ENCODE peak calls at places on chromosome 16, in seven cellular contexts. Z is T-helper 17 cell; O is LHCN-M2; W is activated CD4-positive, alpha-beta T cell treated with anti-CD3 and anti-CD28 coated beads, Interleukin-2, amount 10 ng/mL, durations not matched to agents 7 days and 5 days; M is progenitor cell of endocrine pancreas; X is fibroblast of lung; D is anterior cingulate cortex. S is an unnamed sample.

GRCh38 chr16:27225536-27226360 is 22.4 kb downstream of the KDM8 start:
- DNase-seq in Z (no peak), O (no peak), W (no peak), M (no peak), X (no peak), D (no peak), S (no peak)

GRCh38 chr16:48231675-48232214 is 12.4 kb upstream of the LONP2 start:
- DNase-seq in Z (no peak), O (peak), W (peak), M (no peak), X (peak), D (no peak), S (peak)

GRCh38 chr16:165539-166374 is at the start of gene HBM:
- DNase-seq in Z (no peak), O (no peak), W (no peak), M (no peak), X (no peak), D (no peak), S (no peak)

GRCh38 chr16:74480150-74481029 is 59.1 kb upstream of the CLEC18B start:
- DNase-seq in Z (no peak), O (peak), W (no peak), M (no peak), X (peak), D (no peak), S (no peak)

GRCh38 chr16:68309798-68310197 is 948 bp downstream of the SLC7A6OS start:
- DNase-seq in Z (no peak), O (no peak), W (peak), M (no peak), X (no peak), D (no peak), S (no peak)

GRCh38 chr16:12781777-12782176 is 21.9 kb downstream of the CPPED1 start:
- DNase-seq in Z (no peak), O (no peak), W (peak), M (no peak), X (no peak), D (no peak), S (no peak)

GRCh38 chr16:80631581-80631980 is 90.8 kb downstream of the DYNLRB2 start:
- DNase-seq in Z (no peak), O (no peak), W (no peak), M (no peak), X (no peak), D (no peak), S (no peak)

GRCh38 chr16:76195648-76196047 is 81.6 kb upstream of the CNTNAP4 start:
- DNase-seq in Z (no peak), O (no peak), W (no peak), M (no peak), X (no peak), D (no peak), S (no peak)

GRCh38 chr16:21033707-21034106 is 116.9 kb downstream of the DNAH3 start:
- DNase-seq in Z (no peak), O (peak), W (no peak), M (no peak), X (no peak), D (no peak), S (no peak)

GRCh38 chr16:80200079-80200478 is 340.7 kb upstream of the DYNLRB2 start:
- DNase-seq in Z (no peak), O (no peak), W (no peak), M (no peak), X (no peak), D (no peak), S (no peak)

GRCh38 chr16:12305847-12306246 is 329.3 kb downstream of the SNX29 start:
- DNase-seq in Z (no peak), O (no peak), W (no peak), M (no peak), X (no peak), D (no peak), S (no peak)

GRCh38 chr16:50371936-50372595 is 3.3 kb upstream of the BRD7 start:
- DNase-seq in Z (no peak), O (no peak), W (no peak), M (no peak), X (peak), D (peak), S (no peak)

GRCh38 chr16:4263504-4264436 is 9.1 kb downstream of the TFAP4 start:
- DNase-seq in Z (no peak), O (no peak), W (no peak), M (no peak), X (peak), D (no peak), S (peak)

GRCh38 chr16:30659507-30660423 is 1.5 kb downstream of the FBRS start:
- DNase-seq in Z (peak), O (peak), W (peak), M (no peak), X (peak), D (no peak), S (no peak)

GRCh38 chr16:15857779-15858560 is 1.1 kb upstream of the MYH11 start:
- DNase-seq in Z (no peak), O (no peak), W (no peak), M (peak), X (peak), D (peak), S (peak)

GRCh38 chr16:31487720-31488629 is 5.1 kb downstream of the SLC5A2 start:
- DNase-seq in Z (peak), O (peak), W (peak), M (peak), X (peak), D (no peak), S (peak)

GRCh38 chr16:23414731-23415130 is 38.3 kb downstream of the COG7 start:
- DNase-seq in Z (no peak), O (no peak), W (no peak), M (no peak), X (no peak), D (no peak), S (no peak)

GRCh38 chr16:66601471-66601870 is 3.0 kb upstream of the CMTM3 start:
- DNase-seq in Z (no peak), O (no peak), W (no peak), M (no peak), X (no peak), D (no peak), S (no peak)

GRCh38 chr16:19102187-19102872 is 11.4 kb upstream of the ITPRIPL2 start:
- DNase-seq in Z (no peak), O (no peak), W (no peak), M (no peak), X (no peak), D (no peak), S (no peak)

GRCh38 chr16:89104303-89104702 is 10.7 kb downstream of the ACSF3 start:
- DNase-seq in Z (no peak), O (no peak), W (no peak), M (no peak), X (no peak), D (no peak), S (no peak)

GRCh38 chr16:19434584-19434983 is 16.9 kb downstream of the TMC5 start:
- DNase-seq in Z (no peak), O (no peak), W (no peak), M (no peak), X (no peak), D (no peak), S (no peak)

GRCh38 chr16:67236551-67237395 is 9.8 kb downstream of the TMEM208 start:
- DNase-seq in Z (peak), O (peak), W (peak), M (no peak), X (peak), D (no peak), S (peak)

GRCh38 chr16:68059804-68060203 is 25.4 kb upstream of the NFATC3 start:
- DNase-seq in Z (no peak), O (no peak), W (peak), M (no peak), X (no peak), D (no peak), S (no peak)

GRCh38 chr16:75801307-75801706 is 75.0 kb upstream of the CPHXL start:
- DNase-seq in Z (no peak), O (no peak), W (no peak), M (no peak), X (peak), D (no peak), S (no peak)

GRCh38 chr16:12613131-12613991 is 190.3 kb downstream of the CPPED1 start:
- DNase-seq in Z (no peak), O (peak), W (peak), M (no peak), X (no peak), D (no peak), S (no peak)

GRCh38 chr16:1088295-1089170 is 7.5 kb downstream of the C1QTNF8 start:
- DNase-seq in Z (no peak), O (no peak), W (no peak), M (no peak), X (no peak), D (no peak), S (no peak)

GRCh38 chr16:50735629-50736122 is 6.2 kb upstream of the CYLD start:
- DNase-seq in Z (no peak), O (no peak), W (no peak), M (no peak), X (no peak), D (no peak), S (peak)

GRCh38 chr16:88730632-88731607 is 24.6 kb downstream of the CTU2 start:
- DNase-seq in Z (no peak), O (peak), W (no peak), M (no peak), X (no peak), D (no peak), S (no peak)

GRCh38 chr16:79317521-79317920 is 283.0 kb downstream of the MAF start:
- DNase-seq in Z (no peak), O (no peak), W (no peak), M (no peak), X (no peak), D (no peak), S (no peak)

GRCh38 chr16:57260294-57260929 is 15.4 kb downstream of the ARL2BP start:
- DNase-seq in Z (no peak), O (peak), W (no peak), M (no peak), X (peak), D (peak), S (peak)

GRCh38 chr16:648786-649589 is at the start of gene WDR90:
- DNase-seq in Z (peak), O (peak), W (peak), M (peak), X (peak), D (peak), S (peak)

S was measured in GM13976.